ENCODE peak calls at places on chromosomes 6 and 20, in eight cellular contexts. Z, M, S, A, C, O, N and B are unnamed samples.

GRCh38 chr6:54234539-54234938 is 73.7 kb upstream of the TINAG start:
- DNase-seq in Z (no peak), M (no peak), S (no peak), A (no peak), C (no peak), O (no peak), N (no peak), B (no peak)

GRCh38 chr20:10171864-10172751 is 46.5 kb upstream of the SNAP25 start:
- DNase-seq in Z (peak; percentile 2), M (peak; percentile 15), S (no peak), A (peak; percentile 25), C (peak; percentile 24), O (peak; percentile 57), N (no peak), B (peak; percentile 75)

GRCh38 chr6:24743265-24743943 is 24.4 kb upstream of the C6orf62 start:
- DNase-seq in Z (no peak), M (no peak), S (peak; percentile 57), A (no peak), C (no peak), O (no peak), N (no peak), B (no peak)

GRCh38 chr6:168183613-168183970 is 104.6 kb upstream of the FRMD1 start:
- DNase-seq in Z (no peak), M (no peak), S (no peak), A (no peak), C (no peak), O (no peak), N (no peak), B (no peak)

GRCh38 chr6:7254980-7255825 is 57.8 kb downstream of the SSR1 start:
- DNase-seq in Z (no peak), M (no peak), S (no peak), A (no peak), C (no peak), O (no peak), N (no peak), B (no peak)

GRCh38 chr20:22453244-22454080 is 130.9 kb downstream of the FOXA2 start:
- DNase-seq in Z (no peak), M (no peak), S (peak; percentile 56), A (no peak), C (no peak), O (no peak), N (no peak), B (no peak)

GRCh38 chr20:25067102-25067987 is 9.4 kb upstream of the ACSS1 start:
- DNase-seq in Z (no peak), M (no peak), S (no peak), A (no peak), C (no peak), O (no peak), N (no peak), B (no peak)

GRCh38 chr6:7138921-7139358 is 31.2 kb downstream of the RREB1 start:
- DNase-seq in Z (no peak), M (no peak), S (peak; percentile 62), A (no peak), C (peak; percentile 27), O (peak; percentile 48), N (peak; percentile 27), B (peak; percentile 89)

GRCh38 chr20:48384147-48384818 is 443.5 kb downstream of the PREX1 start:
- DNase-seq in Z (no peak), M (no peak), S (peak; percentile 41), A (no peak), C (no peak), O (peak; percentile 69), N (no peak), B (no peak)

GRCh38 chr6:108134213-108134973 is 31.4 kb upstream of the NR2E1 start:
- DNase-seq in Z (no peak), M (no peak), S (no peak), A (no peak), C (no peak), O (peak; percentile 48), N (no peak), B (no peak)

GRCh38 chr20:62583424-62583920 is 58.8 kb upstream of the SLCO4A1 start:
- DNase-seq in Z (no peak), M (no peak), S (peak; percentile 72), A (no peak), C (no peak), O (peak; percentile 36), N (no peak), B (no peak)

GRCh38 chr6:132190097-132190814 is 211.0 kb downstream of the MOXD1 start:
- DNase-seq in Z (no peak), M (no peak), S (peak; percentile 40), A (no peak), C (no peak), O (no peak), N (no peak), B (no peak)